ENCODE peak calls at places on chromosomes 16 and 17, in five cellular contexts. T is HAP-1, B is GM12865, E is choroid plexus epithelial cell, S is T-helper 17 cell. Z is an unnamed sample.

GRCh38 chr17:39974433-39974832 is 6.2 kb upstream of the PSMD3 start:
- DNase-seq in T (no peak), B (no peak), E (no peak), S (no peak), Z (no peak)

GRCh38 chr16:71626858-71627213 is 852 bp downstream of the MARVELD3 start:
- DNase-seq in T (peak), B (no peak), E (no peak), S (no peak), Z (no peak)

GRCh38 chr17:69047368-69048263 is 13.1 kb downstream of the ABCA9 start:
- DNase-seq in T (no peak), B (no peak), E (peak), S (no peak), Z (peak)

GRCh38 chr17:8243827-8244226 is 4.0 kb downstream of the CTC1 start:
- DNase-seq in T (no peak), B (no peak), E (no peak), S (no peak), Z (no peak)

GRCh38 chr16:67482260-67482924 is 955 bp downstream of the AGRP start:
- DNase-seq in T (no peak), B (peak), E (no peak), S (no peak), Z (peak)

GRCh38 chr17:80116276-80116922 is 15.0 kb downstream of the GAA start:
- DNase-seq in T (no peak), B (no peak), E (no peak), S (no peak), Z (no peak)

GRCh38 chr17:8724451-8724850 is 20.2 kb downstream of the CCDC42 start:
- DNase-seq in T (no peak), B (no peak), E (no peak), S (no peak), Z (no peak)

GRCh38 chr17:59838196-59838911 is 54.4 kb downstream of the TUBD1 start:
- DNase-seq in T (peak), B (peak), E (peak), S (no peak), Z (no peak)

GRCh38 chr17:38871247-38871991 is 1.6 kb downstream of the LASP1 start:
- DNase-seq in T (peak), B (peak), E (peak), S (no peak), Z (peak)